ENCODE peak calls at places on chromosomes 16 and 17, in six cellular contexts. I is GOT3; N is NK-92 treated with Interleukin-12 subunit alpha and Interleukin-12 subunit beta, amount 100 ng/mL, for 24 hours; D is activated CD8-positive, alpha-beta T cell treated with anti-CD3 and anti-CD28 coated beads for 36 hours; Q is cardiac muscle cell; X is stimulated activated CD8-positive, alpha-beta memory T cell treated with anti-CD3 and anti-CD28 coated beads, Interleukin-4, amount 100 ng/mL, for 24 hours. Y is an unnamed sample.
A peak's percentile ranks its signal among the peaks of the same experiment; 100 is the strongest.

GRCh38 chr16:55949518-55949917 is 74.3 kb upstream of the CES5A start:
- DNase-seq in X (no peak), I (no peak), N (no peak), Q (no peak), D (no peak), Y (no peak)

GRCh38 chr16:87076950-87077749 is 240.0 kb downstream of the C16orf95 start:
- DNase-seq in D (peak; percentile 69), I (no peak), N (peak; percentile 29), X (peak; percentile 17), Q (peak; percentile 64), Y (peak; percentile 45)

GRCh38 chr16:46607529-46607928 is 13.7 kb downstream of the SHCBP1 start:
- DNase-seq in D (no peak), N (no peak), I (no peak), X (no peak), Q (peak; percentile 83), Y (no peak)

GRCh38 chr16:67247698-67248400 is 568 bp upstream of the FHOD1 start:
- DNase-seq in Q (no peak), I (no peak), D (no peak), N (no peak), X (no peak), Y (peak; percentile 28)

GRCh38 chr17:50661795-50662391 is 27.2 kb downstream of the ABCC3 start:
- DNase-seq in X (no peak), I (no peak), D (peak; percentile 37), Q (peak; percentile 84), N (peak; percentile 27), Y (peak; percentile 70)

GRCh38 chr17:64328036-64328874 is 62.4 kb downstream of the PECAM1 start:
- DNase-seq in N (no peak), X (no peak), I (no peak), Q (peak; percentile 43), D (no peak), Y (no peak)

GRCh38 chr17:82350182-82351030 is 8.6 kb upstream of the TEX19 start:
- DNase-seq in X (peak; percentile 34), I (no peak), D (peak; percentile 81), Q (no peak), N (no peak), Y (no peak)

GRCh38 chr17:44308865-44309264 is 464 bp downstream of the RUNDC3A start:
- DNase-seq in Q (no peak), N (no peak), D (no peak), I (no peak), X (no peak), Y (no peak)

GRCh38 chr16:445566-445965 is 20.1 kb downstream of the RAB11FIP3 start:
- DNase-seq in Q (no peak), X (no peak), D (no peak), N (no peak), I (no peak), Y (no peak)

GRCh38 chr16:84252214-84252613 is 12.4 kb upstream of the KCNG4 start:
- DNase-seq in D (no peak), N (no peak), X (no peak), I (no peak), Q (no peak), Y (no peak)

GRCh38 chr16:68643227-68643626 is 1.9 kb upstream of the CDH3 start:
- DNase-seq in X (no peak), I (no peak), Q (no peak), D (no peak), N (no peak), Y (no peak)

GRCh38 chr16:87701066-87701425 is 64.7 kb downstream of the KLHDC4 start:
- DNase-seq in X (no peak), Q (no peak), D (no peak), N (no peak), I (no peak), Y (no peak)

GRCh38 chr17:78974635-78975591 is 4.8 kb downstream of the LGALS3BP start:
- DNase-seq in X (no peak), Q (peak; percentile 85), D (no peak), I (no peak), N (no peak), Y (peak; percentile 40)